ENCODE peak calls at places on chromosomes 4 and X, in seven cellular contexts. S is HepG2, T is IMR-90, H is K562, W is H1, E is HCT116, V is GM12878. I is an unnamed sample.

GRCh38 chr4:108143515-108143914 is 25.2 kb downstream of the LEF1 start:
- DNase-seq in T (no peak), E (no peak), S (no peak), W (no peak), V (no peak), H (no peak), I (no peak)

GRCh38 chrX:96689951-96690350 is 5.3 kb downstream of the DIAPH2 start:
- DNase-seq in H (no peak), V (no peak), W (no peak), T (peak; percentile 47), S (no peak), E (no peak), I (no peak)

GRCh38 chr4:144374065-144374464 is 233.5 kb upstream of the GYPA start:
- DNase-seq in V (peak; percentile 20), T (no peak), E (no peak), H (no peak), W (no peak), S (no peak), I (no peak)

GRCh38 chr4:168496834-168497233 is at the start of gene PALLD:
- DNase-seq in W (no peak), E (no peak), V (no peak), S (no peak), T (peak; percentile 60), H (no peak), I (no peak)

GRCh38 chr4:17103231-17103630 is 204.8 kb upstream of the LDB2 start:
- DNase-seq in V (no peak), H (no peak), W (no peak), E (no peak), T (peak; percentile 95), S (no peak), I (no peak)

GRCh38 chr4:153269223-153269990 is 65.2 kb downstream of the TRIM2 start:
- DNase-seq in W (no peak), T (no peak), E (no peak), H (no peak), S (no peak), V (no peak), I (no peak)

GRCh38 chr4:16693641-16694040 is 204.8 kb downstream of the LDB2 start:
- DNase-seq in S (no peak), E (no peak), V (no peak), T (no peak), H (no peak), W (no peak), I (no peak)

GRCh38 chrX:10038585-10038984 is 71.4 kb downstream of the CLDN34 start:
- DNase-seq in S (peak; percentile 35), H (no peak), V (no peak), W (no peak), T (no peak), E (no peak), I (no peak)

GRCh38 chr4:66653937-66654336 is 891.4 kb downstream of the CENPC start:
- DNase-seq in H (no peak), E (no peak), T (no peak), S (no peak), W (no peak), V (no peak), I (peak; percentile 32)

GRCh38 chr4:99885063-99885664 is 9.1 kb downstream of the LAMTOR3 start:
- DNase-seq in V (no peak), S (peak; percentile 21), H (peak; percentile 35), E (peak; percentile 22), T (peak; percentile 38), W (no peak), I (peak; percentile 33)

GRCh38 chr4:142211444-142211843 is 575.1 kb downstream of the IL15 start:
- DNase-seq in T (no peak), H (no peak), V (no peak), S (no peak), W (no peak), E (no peak), I (no peak)

GRCh38 chr4:170990989-170991589 is 822.1 kb upstream of the GALNTL6 start:
- DNase-seq in V (no peak), S (peak; percentile 23), H (no peak), T (no peak), W (peak; percentile 27), E (peak; percentile 37), I (no peak)

GRCh38 chr4:138401330-138401729 is 159.2 kb upstream of the SLC7A11 start:
- DNase-seq in W (no peak), V (no peak), S (no peak), E (no peak), T (no peak), H (no peak), I (peak; percentile 11)

GRCh38 chrX:124194209-124194608 is 138.3 kb upstream of the TEX13D start:
- DNase-seq in T (no peak), E (no peak), W (no peak), H (no peak), S (no peak), V (no peak), I (no peak)

GRCh38 chr4:4327652-4328121 is 37.6 kb downstream of the ZBTB49 start:
- DNase-seq in S (peak; percentile 62), H (peak; percentile 82), V (no peak), T (no peak), E (no peak), W (peak; percentile 50), I (peak; percentile 10)

GRCh38 chrX:11321986-11322385 is 28.8 kb downstream of the AMELX start:
- DNase-seq in S (no peak), E (no peak), V (no peak), T (no peak), W (no peak), H (no peak), I (no peak)

GRCh38 chrX:134836497-134836968 is 154.3 kb upstream of the SMIM10 start:
- DNase-seq in E (peak; percentile 79), W (no peak), H (peak; percentile 38), V (no peak), T (peak; percentile 45), S (no peak), I (peak; percentile 37)

GRCh38 chr4:19678763-19679162 is 572.9 kb upstream of the SLIT2 start:
- DNase-seq in V (no peak), W (no peak), S (no peak), H (no peak), E (no peak), T (peak; percentile 95), I (no peak)

GRCh38 chr4:35982318-35982717 is 262.0 kb downstream of the ARAP2 start:
- DNase-seq in E (no peak), H (no peak), W (no peak), V (no peak), T (no peak), S (no peak), I (no peak)

GRCh38 chr4:174100910-174101309 is 182.6 kb downstream of the FBXO8 start:
- DNase-seq in H (no peak), E (no peak), S (no peak), T (no peak), V (no peak), W (no peak), I (no peak)

DNA sequence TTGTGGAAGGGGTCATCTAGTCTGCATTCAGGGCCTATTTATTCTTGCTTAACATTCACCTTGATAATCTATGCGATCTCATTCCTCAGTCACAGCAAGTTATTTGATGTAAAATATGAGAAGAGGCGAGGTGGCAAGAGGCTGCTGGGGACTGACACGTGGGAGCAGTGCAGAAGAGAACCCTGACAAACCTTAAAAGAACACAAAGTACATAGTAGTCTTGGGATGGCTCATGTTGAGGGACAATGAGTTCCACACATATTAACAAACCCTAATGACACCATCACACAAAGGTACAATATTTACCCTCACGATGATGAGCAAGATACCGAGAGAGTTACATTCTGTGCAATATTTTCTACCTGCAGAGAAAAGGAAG is 57.5 kb downstream of the MAML3 start:
- DNase-seq in W (no peak), V (no peak), S (no peak), T (no peak), H (no peak), E (no peak), I (no peak)
- H3K4me2 ChIP-seq in W (no peak overlapping the region), V (no peak overlapping the region), S (no peak overlapping the region), T (peak overlapping the region; percentile 51), H (no peak overlapping the region), E (peak overlapping the region; percentile 61), I (peak overlapping the region; percentile 98)

GRCh38 chrX:120560842-120561633 is at the start of gene CUL4B:
- DNase-seq in T (peak; percentile 94), W (peak; percentile 88), V (peak; percentile 72), S (peak; percentile 91), E (peak; percentile 86), H (peak; percentile 92), I (peak; percentile 95)
- TF ChIP-seq POLR2A in T (peak; percentile 78), W (peak; percentile 84), V (peak; percentile 84), S (peak; percentile 45), E (no peak), H (peak; percentile 81), I (peak; percentile 75)

DNA sequence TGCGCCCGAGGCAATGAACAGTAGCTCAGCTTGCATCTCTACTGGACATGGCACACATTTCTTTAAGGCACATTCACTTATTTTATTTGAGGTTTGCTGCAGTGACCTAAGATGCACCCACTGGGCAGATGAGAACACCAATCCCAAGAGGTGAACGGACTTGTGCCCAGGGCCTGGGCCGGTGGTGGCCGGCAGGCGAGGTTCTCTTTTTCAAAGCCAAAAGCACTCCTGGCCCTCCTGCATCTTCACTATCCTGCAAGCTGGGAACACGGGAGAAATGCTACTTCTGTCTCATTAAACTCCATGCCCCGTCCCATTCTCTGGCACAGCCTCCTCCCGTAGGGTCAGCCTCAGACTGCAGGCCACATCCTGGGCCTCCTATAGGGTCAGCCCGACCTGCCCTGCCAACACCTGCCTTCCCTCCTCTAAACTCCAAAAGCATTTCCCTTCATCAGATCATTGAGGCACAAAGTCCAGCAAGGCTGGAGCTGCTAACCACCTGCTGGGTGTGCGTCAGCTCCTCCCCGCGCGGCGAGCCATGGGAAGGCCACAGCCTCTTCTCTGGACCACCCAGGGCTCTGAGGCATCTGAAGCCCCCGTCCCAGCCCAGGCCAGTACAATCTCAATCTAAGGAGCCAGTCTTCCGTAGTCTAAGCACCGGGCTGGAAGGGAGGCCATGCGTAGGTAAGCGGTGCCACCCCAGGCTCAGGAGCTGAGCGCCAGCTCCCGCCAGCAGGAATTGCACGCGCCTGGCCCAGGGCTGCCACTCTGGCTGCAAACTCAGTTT is 166.1 kb downstream of the AFAP1 start:
- DNase-seq in S (no peak), H (no peak), W (no peak), T (no peak), V (no peak), E (no peak), I (no peak)
- H3K9ac ChIP-seq in S (no peak overlapping the region), H (no peak overlapping the region), W (no peak overlapping the region), T (no peak overlapping the region), V (no peak overlapping the region), E (no peak overlapping the region), I (no peak overlapping the region)

GRCh38 chr4:78439328-78439727 is 112.2 kb upstream of the ANXA3 start:
- DNase-seq in T (no peak), E (no peak), W (no peak), V (no peak), S (no peak), H (no peak), I (peak; percentile 12)

GRCh38 chr4:78446607-78447006 is 105.0 kb upstream of the ANXA3 start:
- DNase-seq in S (no peak), T (no peak), E (no peak), W (no peak), H (peak; percentile 36), V (no peak), I (no peak)

GRCh38 chr4:78437608-78438088 is 113.9 kb upstream of the ANXA3 start:
- DNase-seq in E (no peak), T (no peak), V (no peak), W (no peak), S (no peak), H (no peak), I (no peak)

DNA sequence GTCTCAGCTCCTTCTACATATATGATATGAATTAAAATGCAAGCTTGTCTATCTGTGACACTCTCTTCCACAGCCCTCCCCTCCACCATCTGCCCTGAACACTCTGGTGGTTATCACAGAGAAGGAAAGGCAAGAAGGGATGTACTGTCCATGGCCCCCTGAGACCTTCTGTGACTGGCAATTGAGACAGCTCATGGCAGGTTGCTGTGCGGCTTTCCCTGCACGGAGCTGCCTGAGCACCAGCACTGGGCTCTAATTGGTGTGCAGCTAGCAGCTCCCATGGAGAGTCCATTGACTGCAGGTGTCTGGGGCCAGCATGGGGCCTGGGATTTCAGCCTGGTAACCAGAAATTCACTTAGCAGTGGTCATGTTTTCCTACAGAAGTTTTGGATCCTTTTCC is 109.8 kb upstream of the ANXA3 start:
- DNase-seq in T (no peak), H (no peak), W (no peak), V (no peak), E (no peak), S (no peak), I (no peak)
- H3K4me2 ChIP-seq in T (no peak overlapping the region), H (no peak overlapping the region), W (no peak overlapping the region), V (no peak overlapping the region), E (no peak overlapping the region), S (no peak overlapping the region), I (no peak overlapping the region)